ENCODE peak calls at places on chromosomes 3 and 15, in ten cellular contexts. Z, J, X, M, A, B, F, V, G and W are unnamed samples.

GRCh38 chr3:171388537-171388936 is 71.7 kb downstream of the TNIK start:
- DNase-seq in X (no peak), B (no peak), A (no peak), G (no peak), M (no peak), J (no peak), V (no peak), F (no peak), Z (no peak), W (no peak)

GRCh38 chr15:62665449-62665848 is 377.1 kb upstream of the TPM1 start:
- DNase-seq in J (no peak), F (no peak), G (no peak), X (no peak), B (peak; percentile 26), A (no peak), M (no peak), V (no peak), Z (no peak), W (no peak)

GRCh38 chr3:161975201-161975600 is 478.6 kb downstream of the OTOL1 start:
- DNase-seq in X (no peak), A (no peak), J (no peak), Z (no peak), B (no peak), M (no peak), F (no peak), V (no peak), G (no peak), W (no peak)

GRCh38 chr3:19645093-19645492 is 288.9 kb downstream of the EFHB start:
- DNase-seq in M (no peak), B (no peak), X (no peak), A (no peak), V (no peak), G (no peak), J (no peak), Z (no peak), F (no peak), W (no peak)

GRCh38 chr15:72907733-72908132 is 124.2 kb upstream of the ADPGK start:
- DNase-seq in B (no peak), M (no peak), Z (no peak), V (no peak), X (no peak), A (peak; percentile 30), G (no peak), F (no peak), J (peak; percentile 8), W (no peak)

GRCh38 chr3:23685484-23686258 is 120.1 kb upstream of the UBE2E1 start:
- DNase-seq in V (peak; percentile 89), X (peak; percentile 89), A (peak; percentile 71), M (peak; percentile 89), F (peak; percentile 79), G (peak; percentile 93), B (peak; percentile 72), J (peak; percentile 71), Z (peak; percentile 68), W (peak; percentile 88)

GRCh38 chr3:12984023-12984823 is 89.0 kb downstream of the IQSEC1 start:
- DNase-seq in F (peak; percentile 68), J (peak; percentile 93), M (peak; percentile 83), G (peak; percentile 94), X (peak; percentile 72), B (peak; percentile 79), A (peak; percentile 31), V (peak; percentile 74), Z (peak; percentile 83), W (peak; percentile 78)

GRCh38 chr3:178381555-178381954 is 154.7 kb upstream of the KCNMB2 start:
- DNase-seq in Z (no peak), B (no peak), F (no peak), A (no peak), X (no peak), V (no peak), J (no peak), M (no peak), G (no peak), W (no peak)

GRCh38 chr3:104069114-104069513 is 1297.6 kb upstream of the ALCAM start:
- DNase-seq in Z (no peak), F (no peak), A (no peak), V (no peak), G (no peak), B (no peak), X (no peak), J (no peak), M (no peak), W (no peak)

GRCh38 chr3:69322110-69322509 is 63.8 kb downstream of the FRMD4B start:
- DNase-seq in V (no peak), J (no peak), B (no peak), A (no peak), M (no peak), G (no peak), X (no peak), Z (no peak), F (no peak), W (no peak)

GRCh38 chr3:128496019-128496601 is 3.1 kb upstream of the GATA2 start:
- DNase-seq in X (no peak), B (no peak), V (peak; percentile 50), M (no peak), G (no peak), J (peak; percentile 29), A (no peak), F (peak; percentile 18), Z (no peak), W (no peak)

GRCh38 chr15:49815937-49816336 is 195.1 kb downstream of the DTWD1 start:
- DNase-seq in B (no peak), J (no peak), V (no peak), M (no peak), G (no peak), X (no peak), F (no peak), Z (no peak), A (no peak), W (no peak)

GRCh38 chr3:189041482-189042090 is 130.2 kb upstream of the TPRG1 start:
- DNase-seq in J (peak; percentile 1), B (peak; percentile 58), Z (peak; percentile 34), F (peak; percentile 59), M (peak; percentile 13), A (peak; percentile 15), G (no peak), X (no peak), V (no peak), W (peak; percentile 47)

GRCh38 chr3:150738688-150739087 is 24.3 kb downstream of the SIAH2 start:
- DNase-seq in B (no peak), A (no peak), J (peak; percentile 72), F (no peak), V (no peak), Z (no peak), G (no peak), M (no peak), X (no peak), W (no peak)

GRCh38 chr15:71386005-71386404 is 270.7 kb downstream of the THSD4 start:
- DNase-seq in G (peak; percentile 31), J (no peak), X (no peak), V (no peak), Z (no peak), F (no peak), B (no peak), A (no peak), M (no peak), W (no peak)

GRCh38 chr15:71387825-71388224 is 272.6 kb downstream of the THSD4 start:
- DNase-seq in Z (no peak), F (no peak), A (no peak), J (no peak), M (no peak), G (no peak), V (no peak), B (no peak), X (no peak), W (no peak)

GRCh38 chr15:71385026-71385425 is 269.8 kb downstream of the THSD4 start:
- DNase-seq in G (peak; percentile 75), J (no peak), V (no peak), Z (no peak), X (no peak), B (no peak), M (no peak), F (no peak), A (no peak), W (peak; percentile 19)

GRCh38 chr15:71385469-71385868 is 270.2 kb downstream of the THSD4 start:
- DNase-seq in V (no peak), X (no peak), A (no peak), F (no peak), Z (no peak), M (no peak), B (no peak), G (no peak), J (no peak), W (no peak)

DNA sequence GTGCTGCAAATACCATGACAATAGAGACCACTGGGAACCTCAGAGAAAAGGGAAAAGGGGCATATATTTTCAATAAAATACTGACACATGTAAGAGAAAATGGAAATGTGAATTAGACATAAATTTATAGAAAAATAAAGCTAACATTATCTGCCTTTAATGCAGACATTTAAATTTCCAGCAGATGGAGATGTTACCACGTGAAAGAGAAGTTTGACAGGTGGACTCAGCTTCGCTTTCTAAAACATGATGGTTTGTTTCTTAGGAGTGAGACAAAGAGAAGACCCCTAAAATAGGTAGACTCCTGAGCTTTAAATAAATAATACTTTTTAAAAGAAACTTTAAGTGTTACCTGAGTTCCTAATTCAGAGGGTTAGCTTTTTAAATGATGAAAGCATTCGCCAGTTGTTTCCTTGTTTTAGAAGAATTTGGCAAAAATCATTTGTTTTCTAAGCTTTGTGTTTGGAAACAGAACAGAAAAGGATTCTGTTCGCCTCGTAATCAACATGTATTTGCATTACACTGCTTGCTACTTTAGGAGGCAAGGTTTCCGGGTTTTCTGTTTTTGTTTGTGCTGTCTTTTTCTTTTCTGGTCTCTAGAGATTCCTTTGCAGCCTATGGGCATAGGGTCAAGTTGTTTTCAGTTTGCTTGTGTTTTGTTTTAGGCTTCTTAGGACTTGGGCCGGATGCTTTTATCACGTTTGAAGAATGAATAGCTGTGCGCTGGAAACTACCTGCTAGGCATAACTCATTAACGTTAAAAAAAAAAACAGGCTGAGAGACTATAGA is 271.4 kb downstream of the THSD4 start:
- DNase-seq in F (no peak), J (peak; percentile 12), X (peak; percentile 14), M (no peak), Z (no peak), B (no peak), G (no peak), A (no peak), V (no peak), W (no peak)
- H3K4me3 ChIP-seq in F (no peak overlapping the region), J (no peak overlapping the region), X (no peak overlapping the region), M (no peak overlapping the region), Z (no peak overlapping the region), B (no peak overlapping the region), G (no peak overlapping the region), A (no peak overlapping the region), V (no peak overlapping the region), W (no peak overlapping the region)

GRCh38 chr15:57322602-57323250 is 53.6 kb upstream of the CGNL1 start:
- DNase-seq in F (no peak), Z (no peak), M (no peak), A (no peak), V (no peak), X (no peak), J (no peak), B (no peak), G (no peak), W (no peak)
- TF ChIP-seq EP300 in F (no peak), Z (no peak), M (no peak), A (no peak), V (no peak), X (no peak), J (no peak), B (no peak), G (no peak), W (no peak)

GRCh38 chr3:458124-458523 is 261.6 kb downstream of the CHL1 start:
- DNase-seq in A (no peak), F (no peak), M (no peak), B (no peak), G (no peak), Z (no peak), X (no peak), J (no peak), V (no peak), W (no peak)
- H3K4me3 ChIP-seq in A (no peak overlapping the region), F (no peak overlapping the region), M (no peak overlapping the region), B (no peak overlapping the region), G (no peak overlapping the region), Z (no peak overlapping the region), X (no peak overlapping the region), J (no peak overlapping the region), V (no peak overlapping the region), W (no peak overlapping the region)

GRCh38 chr15:64854526-64854925 is 12.8 kb downstream of the PLEKHO2 start:
- DNase-seq in B (no peak), G (no peak), X (no peak), F (no peak), M (no peak), A (no peak), V (no peak), Z (no peak), J (no peak), W (no peak)
- TF ChIP-seq EP300 in B (no peak), G (no peak), X (no peak), F (no peak), M (no peak), A (no peak), V (no peak), Z (no peak), J (no peak), W (no peak)